ENCODE peak calls at places on chromosomes 5 and 9, in nine cellular contexts. B, U, J, F, C, G, X, K and R are unnamed samples.

GRCh38 chr9:92719028-92719647 is 45.5 kb downstream of the BICD2 start:
- DNase-seq in F (no peak), X (no peak), B (no peak), U (no peak), G (no peak), C (no peak), K (no peak), J (no peak), R (no peak)

GRCh38 chr5:163938595-163938994 is 433.2 kb downstream of the MAT2B start:
- DNase-seq in G (no peak), B (no peak), F (no peak), U (no peak), K (peak), J (no peak), C (no peak), X (peak), R (no peak)

GRCh38 chr5:16602182-16602581 is 14.6 kb downstream of the RETREG1 start:
- DNase-seq in F (no peak), J (no peak), X (no peak), C (no peak), K (no peak), U (no peak), B (no peak), G (no peak), R (peak)

GRCh38 chr5:18043344-18043743 is 409.1 kb downstream of the TAF11L14 start:
- DNase-seq in J (no peak), G (peak), U (no peak), X (no peak), F (no peak), B (no peak), C (no peak), K (no peak), R (no peak)

GRCh38 chr5:141363952-141364660 is at the start of gene PCDHGA5:
- DNase-seq in J (no peak), K (no peak), C (no peak), B (no peak), U (no peak), F (no peak), X (peak), G (peak), R (no peak)

GRCh38 chr5:98768160-98769005 is 5.1 kb upstream of the RGMB start:
- DNase-seq in B (peak), J (no peak), K (peak), F (peak), G (peak), C (peak), X (peak), U (peak), R (no peak)

GRCh38 chr9:132797861-132798659 is 80.0 kb downstream of the AK8 start:
- DNase-seq in X (no peak), F (peak), J (no peak), K (no peak), G (no peak), U (no peak), B (no peak), C (no peak), R (no peak)

GRCh38 chr9:95425910-95426551 is 90.7 kb downstream of the PTCH1 start:
- DNase-seq in G (peak), J (no peak), B (peak), X (peak), F (peak), K (peak), U (peak), C (no peak), R (no peak)

GRCh38 chr5:93601433-93602175 is 18.6 kb downstream of the NR2F1 start:
- DNase-seq in J (no peak), U (no peak), C (no peak), G (no peak), K (no peak), F (no peak), B (peak), X (peak), R (no peak)

GRCh38 chr5:94691947-94692346 is 73.5 kb downstream of the SLF1 start:
- DNase-seq in B (peak), U (no peak), F (no peak), X (peak), K (peak), C (no peak), G (peak), J (no peak), R (no peak)

GRCh38 chr9:107422189-107422802 is 67.3 kb downstream of the KLF4 start:
- DNase-seq in G (peak), J (no peak), X (peak), K (peak), B (peak), U (peak), F (peak), C (peak), R (no peak)

GRCh38 chr9:13267743-13268142 is 11.7 kb downstream of the MPDZ start:
- DNase-seq in B (no peak), C (no peak), U (no peak), F (no peak), J (no peak), X (peak), K (peak), G (peak), R (no peak)

GRCh38 chr5:151126199-151126645 is 31.4 kb downstream of the ANXA6 start:
- DNase-seq in J (no peak), G (peak), U (peak), F (peak), B (peak), K (peak), C (no peak), X (peak), R (peak)

DNA sequence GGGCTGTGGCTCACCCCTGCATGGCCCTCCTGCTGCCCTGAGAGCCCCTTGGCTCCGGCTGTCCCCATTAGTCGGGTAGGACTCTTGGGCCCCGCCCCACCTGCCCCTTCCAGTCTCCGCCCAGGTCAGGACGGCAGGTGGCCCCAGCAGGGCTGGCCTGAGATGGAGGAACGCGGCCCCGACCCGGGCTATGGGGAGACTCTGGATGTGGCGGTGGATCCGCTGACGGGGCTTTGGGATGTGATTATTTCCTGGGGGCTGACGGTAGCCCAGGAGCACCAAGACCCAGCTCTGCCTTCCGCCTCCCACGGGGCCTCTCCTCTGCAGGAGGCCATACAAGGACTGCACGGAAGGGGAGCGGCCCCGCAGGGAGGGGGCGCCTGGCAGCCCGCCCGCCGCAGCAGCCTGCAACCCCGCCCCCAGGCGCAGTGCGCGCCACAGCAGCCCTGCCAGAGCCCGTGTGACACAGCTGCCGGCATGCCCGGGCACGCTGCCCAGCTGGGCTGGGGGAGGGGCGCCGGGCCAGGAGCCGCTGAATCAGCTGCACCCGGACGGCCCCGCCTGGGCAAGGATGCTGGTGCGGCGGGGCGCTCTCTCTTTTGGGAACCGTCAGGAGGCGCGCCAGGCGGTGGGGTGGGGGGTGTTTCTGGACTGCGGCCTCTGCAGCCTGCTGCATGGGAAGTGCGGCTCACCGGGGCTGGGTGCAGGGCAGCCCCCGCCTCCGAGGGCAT is 9.2 kb downstream of the TMEM250 start:
- DNase-seq in U (peak), B (peak), K (peak), C (peak), F (peak), J (peak), G (peak), X (peak), R (peak)
- TF ChIP-seq CTCF in U (no peak), B (no peak), K (no peak), C (no peak), F (no peak), J (no peak), G (peak), X (peak), R (no peak)

DNA sequence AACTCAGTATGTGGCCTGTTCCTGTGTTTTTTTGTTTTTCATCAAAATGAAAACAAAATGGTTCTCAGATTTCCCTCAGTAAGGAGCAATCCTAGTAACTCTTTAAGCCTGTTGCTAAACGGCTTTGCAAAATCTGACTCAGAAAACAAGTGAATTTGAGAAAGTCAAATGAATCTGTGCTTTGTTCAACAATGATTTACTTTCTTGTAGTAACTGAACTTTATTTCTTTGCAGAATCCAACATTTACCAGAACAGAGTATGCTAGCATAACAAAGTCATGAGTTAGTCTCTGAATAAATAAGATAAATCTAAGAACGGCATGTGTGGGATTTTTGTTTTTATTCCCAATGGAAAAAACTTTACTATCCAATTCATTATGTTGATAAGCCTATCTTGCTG is 93.8 kb downstream of the OXCT1 start:
- DNase-seq in J (no peak), B (no peak), F (no peak), U (no peak), C (no peak), X (peak), G (no peak), K (no peak), R (no peak)
- H3K27ac ChIP-seq in J (no peak), B (no peak), F (no peak), U (no peak), C (no peak), X (no peak), G (no peak), K (no peak), R (peak)

GRCh38 chr5:178432421-178433272 is 157.5 kb downstream of the COL23A1 start:
- DNase-seq in U (no peak), C (peak), G (no peak), X (no peak), B (no peak), K (no peak), J (no peak), F (peak), R (peak)
- H3K4me3 ChIP-seq in U (no peak), C (no peak), G (no peak), X (no peak), B (no peak), K (no peak), J (no peak), F (no peak), R (no peak)

DNA sequence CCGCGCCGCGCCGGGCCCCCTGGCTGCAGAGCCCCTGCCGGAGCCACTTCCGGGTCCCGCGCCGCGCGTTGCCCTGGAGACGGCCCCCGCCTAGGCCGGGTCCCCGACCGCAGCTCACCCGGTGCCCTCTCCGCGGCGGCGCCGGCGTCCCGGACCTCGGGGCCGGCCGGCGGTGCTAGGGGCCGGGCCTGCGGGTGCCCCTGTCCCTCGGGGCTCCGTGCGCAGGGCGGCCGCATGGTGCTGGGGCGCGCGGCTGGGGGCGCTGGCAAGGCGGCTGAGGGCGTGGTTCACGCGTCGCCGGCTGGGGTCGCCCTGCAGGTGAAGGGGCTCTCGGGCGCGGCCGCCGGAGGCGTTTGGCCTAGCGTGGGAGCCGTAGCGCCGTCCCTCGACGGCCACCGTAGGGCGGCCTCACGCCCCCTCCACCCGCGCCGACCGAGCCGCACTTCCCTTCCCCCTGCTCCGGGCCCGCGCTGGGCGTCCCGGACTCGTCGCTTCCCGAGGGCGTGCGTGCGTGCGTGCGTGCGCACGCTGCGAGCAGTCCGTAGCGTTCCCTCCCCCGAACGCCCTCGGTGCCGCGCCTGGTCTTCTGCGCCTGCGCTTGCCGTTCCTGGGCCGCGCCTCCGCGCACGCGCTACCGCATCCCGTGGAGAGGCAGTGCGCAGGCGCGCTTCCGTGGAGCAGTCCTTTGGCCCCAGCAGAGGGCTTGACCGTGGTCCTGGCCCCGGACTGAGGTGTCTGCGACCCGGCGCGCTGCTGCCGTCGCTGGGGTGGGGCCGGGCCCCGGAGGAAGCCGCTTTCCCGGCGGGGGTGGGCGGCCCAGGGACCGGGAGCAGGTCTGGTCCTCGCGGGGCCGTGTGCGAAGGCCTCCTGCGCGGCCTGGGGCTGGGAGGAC is at the start of gene TMEM250:
- DNase-seq in F (peak), U (peak), G (peak), X (peak), B (peak), C (peak), K (peak), J (peak), R (peak)
- TF ChIP-seq CTCF in F (peak), U (no peak), G (no peak), X (peak), B (peak), C (no peak), K (no peak), J (peak), R (no peak)

DNA sequence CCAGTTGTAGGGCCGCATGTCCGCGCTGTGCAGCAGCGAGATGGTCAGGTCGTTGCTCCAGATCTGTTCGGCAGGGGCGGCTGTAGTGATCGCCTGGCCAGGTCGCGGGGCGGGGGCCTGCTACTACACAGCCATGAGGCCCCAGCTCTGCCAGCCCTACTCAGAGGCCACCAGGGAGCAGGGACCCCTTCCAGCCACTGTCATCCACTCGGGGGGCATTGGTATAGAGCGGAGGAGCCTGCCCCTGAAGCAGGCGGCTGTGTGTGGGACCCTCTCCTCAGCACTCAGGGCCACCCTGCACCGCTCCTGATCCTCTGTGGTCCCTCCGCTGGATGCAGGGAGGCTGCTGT is 1.7 kb downstream of the FBXW5 start:
- DNase-seq in F (peak), U (no peak), G (no peak), C (peak), X (no peak), K (no peak), J (peak), B (no peak), R (no peak)
- H3K27ac ChIP-seq in F (no peak), U (no peak), G (no peak), C (no peak), X (no peak), K (no peak), J (peak), B (no peak), R (no peak)